ENCODE peak calls at places on chromosomes 2 and 18, in seven cellular contexts. J is HTR-8/SVneo; Z is effector CD4-positive, alpha-beta T cell; R is activated T-cell treated with anti-CD3 and anti-CD28 coated beads for 48 hours; O is RWPE1; M is fibroblast of pulmonary artery; D is RKO. S is an unnamed sample.

GRCh38 chr2:180520816-180521595 is 459.4 kb upstream of the UBE2E3 start:
- DNase-seq in O (peak; percentile 46), J (no peak), R (no peak), M (peak; percentile 14), D (peak; percentile 34), Z (no peak), S (no peak)

GRCh38 chr2:235050992-235051351 is 99.2 kb downstream of the SH3BP4 start:
- DNase-seq in O (peak; percentile 82), J (peak; percentile 40), Z (no peak), M (peak; percentile 92), R (no peak), D (peak; percentile 83), S (peak; percentile 94)

GRCh38 chr2:203804766-203805484 is 62.6 kb upstream of the CTLA4 start:
- DNase-seq in D (no peak), M (peak; percentile 77), J (no peak), O (no peak), Z (no peak), R (no peak), S (peak; percentile 52)

GRCh38 chr2:30561349-30561748 is 114.3 kb downstream of the LCLAT1 start:
- DNase-seq in J (no peak), O (no peak), R (no peak), D (no peak), M (peak; percentile 22), Z (no peak), S (no peak)

GRCh38 chr18:70172225-70172624 is 33.3 kb downstream of the RTTN start:
- DNase-seq in O (peak; percentile 4), D (peak; percentile 49), R (no peak), M (peak; percentile 57), J (no peak), Z (no peak), S (peak; percentile 56)

GRCh38 chr2:70552501-70553333 is 909 bp downstream of the TGFA start:
- DNase-seq in R (no peak), O (no peak), Z (no peak), D (no peak), M (no peak), J (no peak), S (no peak)

GRCh38 chr2:127516031-127516430 is 10.3 kb downstream of the IWS1 start:
- DNase-seq in Z (no peak), M (peak; percentile 87), R (no peak), D (no peak), O (no peak), J (no peak), S (no peak)

GRCh38 chr2:196166876-196167275 is 4.5 kb downstream of the STK17B start:
- DNase-seq in D (peak; percentile 32), J (no peak), R (no peak), M (peak; percentile 66), Z (peak; percentile 25), O (peak; percentile 12), S (peak; percentile 59)

GRCh38 chr2:176147790-176148496 is 3.4 kb upstream of the HOXD4 start:
- DNase-seq in J (no peak), O (no peak), D (no peak), M (no peak), Z (no peak), R (no peak), S (no peak)

GRCh38 chr2:50840346-50841124 is 191.4 kb downstream of the NRXN1 start:
- DNase-seq in J (no peak), R (no peak), Z (no peak), O (no peak), D (no peak), M (no peak), S (no peak)

GRCh38 chr2:127365211-127365643 is 22.5 kb downstream of the MAP3K2 start:
- DNase-seq in Z (no peak), M (no peak), R (no peak), D (no peak), J (no peak), O (no peak), S (no peak)

GRCh38 chr2:124810132-124810531 is 785.0 kb downstream of the CNTNAP5 start:
- DNase-seq in J (no peak), O (peak; percentile 13), D (peak; percentile 26), R (no peak), M (peak; percentile 21), Z (no peak), S (no peak)

GRCh38 chr2:182854405-182855105 is 11.9 kb downstream of the FRZB start:
- DNase-seq in R (no peak), M (no peak), Z (no peak), O (no peak), D (no peak), J (no peak), S (no peak)

GRCh38 chr2:216292886-216293291 is 79.4 kb downstream of the MARCHF4 start:
- DNase-seq in O (no peak), M (peak; percentile 26), D (no peak), Z (no peak), J (no peak), R (no peak), S (peak; percentile 27)

GRCh38 chr2:46326231-46326980 is 29.2 kb downstream of the EPAS1 start:
- DNase-seq in D (no peak), J (no peak), M (peak; percentile 77), O (peak; percentile 89), Z (no peak), R (no peak), S (no peak)

GRCh38 chr2:117936871-117937428 is 76.9 kb downstream of the CCDC93 start:
- DNase-seq in O (no peak), J (no peak), R (no peak), Z (no peak), D (no peak), M (no peak), S (no peak)

GRCh38 chr18:59592624-59593023 is 104.6 kb downstream of the CCBE1 start:
- DNase-seq in D (no peak), R (no peak), O (no peak), J (no peak), Z (no peak), M (no peak), S (no peak)

GRCh38 chr2:225487901-225488416 is 88.4 kb downstream of the NYAP2 start:
- DNase-seq in Z (no peak), D (no peak), J (no peak), R (no peak), O (no peak), M (no peak), S (no peak)

GRCh38 chr2:15956751-15957736 is 16.7 kb downstream of the MYCN start:
- DNase-seq in Z (no peak), D (no peak), M (no peak), R (no peak), J (no peak), O (no peak), S (no peak)

GRCh38 chr2:232988444-232988843 is 24.6 kb downstream of the NGEF start:
- DNase-seq in J (peak; percentile 95), O (peak; percentile 98), M (peak; percentile 93), Z (no peak), R (no peak), D (peak; percentile 92), S (peak; percentile 27)

GRCh38 chr2:147108553-147108952 is 736.3 kb upstream of the ACVR2A start:
- DNase-seq in J (no peak), R (no peak), O (no peak), M (peak; percentile 12), Z (no peak), D (no peak), S (no peak)

GRCh38 chr2:241037498-241037897 is 39.1 kb downstream of the SNED1 start:
- DNase-seq in M (no peak), O (no peak), Z (no peak), D (no peak), J (no peak), R (no peak), S (no peak)

GRCh38 chr2:182522930-182523541 is 96.2 kb upstream of the PDE1A start:
- DNase-seq in O (no peak), J (no peak), D (no peak), R (no peak), Z (no peak), M (no peak), S (peak; percentile 69)

GRCh38 chr2:169159686-169160085 is 90.3 kb downstream of the DHRS9 start:
- DNase-seq in O (no peak), R (no peak), D (no peak), Z (no peak), J (no peak), M (no peak), S (no peak)

GRCh38 chr2:182242561-182242960 is 184.3 kb downstream of the PDE1A start:
- DNase-seq in J (no peak), D (no peak), Z (no peak), M (no peak), O (no peak), R (no peak), S (no peak)

GRCh38 chr18:36212301-36212977 is 25.1 kb downstream of the MOCOS start:
- DNase-seq in Z (no peak), D (no peak), R (no peak), J (no peak), M (peak; percentile 34), O (no peak), S (no peak)

GRCh38 chr2:130864830-130865229 is 28.1 kb downstream of the ARHGEF4 start:
- DNase-seq in D (peak; percentile 5), M (peak; percentile 100), R (no peak), O (peak; percentile 90), Z (no peak), J (peak; percentile 54), S (peak; percentile 52)

GRCh38 chr2:47528874-47529273 is 125.9 kb downstream of the MSH2 start:
- DNase-seq in M (no peak), Z (no peak), J (no peak), R (no peak), D (no peak), O (no peak), S (peak; percentile 80)

S was measured in dermis blood vessel endothelial cell.